ENCODE peak calls at places on chromosomes 6 and 20, in four cellular contexts. B, J, W and I are unnamed samples.

GRCh38 chr6:8245736-8246135 is 143.4 kb upstream of the EEF1E1 start:
- DNase-seq in J (no peak), B (no peak), W (no peak), I (no peak)

GRCh38 chr6:24891004-24891403 is 44.8 kb downstream of the RIPOR2 start:
- DNase-seq in W (no peak), B (no peak), J (no peak), I (no peak)

GRCh38 chr20:47489448-47489872 is 12.2 kb upstream of the NCOA3 start:
- DNase-seq in B (peak; percentile 67), W (no peak), J (no peak), I (no peak)

GRCh38 chr6:10316327-10316726 is 98.5 kb downstream of the TFAP2A start:
- DNase-seq in B (no peak), W (no peak), J (no peak), I (peak; percentile 21)

GRCh38 chr20:19440660-19441527 is 228.5 kb downstream of the SLC24A3 start:
- DNase-seq in J (no peak), W (no peak), B (no peak), I (no peak)

GRCh38 chr6:18741741-18742140 is 354.6 kb downstream of the RNF144B start:
- DNase-seq in B (no peak), J (no peak), W (no peak), I (no peak)

GRCh38 chr6:27297857-27298730 is 14.0 kb downstream of the POM121L2 start:
- DNase-seq in B (no peak), W (peak; percentile 86), J (peak; percentile 66), I (peak; percentile 57)

GRCh38 chr6:158853072-158853871 is 34.1 kb upstream of the EZR start:
- DNase-seq in J (peak; percentile 99), W (peak; percentile 91), B (peak; percentile 70), I (peak; percentile 85)

GRCh38 chr20:46992640-46993035 is 98.0 kb downstream of the EYA2 start:
- DNase-seq in B (no peak), W (no peak), J (no peak), I (no peak)

GRCh38 chr20:38804682-38805501 is 605 bp upstream of the PPP1R16B start:
- DNase-seq in W (peak; percentile 21), B (no peak), J (no peak), I (no peak)

GRCh38 chr6:4672772-4673171 is 103.4 kb upstream of the CDYL start:
- DNase-seq in J (no peak), W (peak; percentile 34), B (peak; percentile 11), I (no peak)

GRCh38 chr6:46219661-46220060 is 48.9 kb upstream of the ENPP5 start:
- DNase-seq in B (no peak), J (no peak), W (no peak), I (no peak)

GRCh38 chr6:2959909-2960719 is 11.3 kb downstream of the SERPINB6 start:
- DNase-seq in B (no peak), W (peak; percentile 81), J (peak; percentile 71), I (peak; percentile 82)

GRCh38 chr6:21396313-21396712 is 197.2 kb upstream of the SOX4 start:
- DNase-seq in J (peak; percentile 47), B (no peak), W (peak; percentile 66), I (peak; percentile 74)

GRCh38 chr6:47031656-47032055 is 10.5 kb downstream of the ADGRF1 start:
- DNase-seq in B (no peak), W (no peak), J (no peak), I (no peak)

GRCh38 chr6:7540595-7540994 is 876 bp upstream of the DSP start:
- DNase-seq in J (no peak), B (no peak), W (peak; percentile 41), I (no peak)

GRCh38 chr6:14748679-14749078 is 497.2 kb upstream of the JARID2 start:
- DNase-seq in J (no peak), W (no peak), B (no peak), I (peak; percentile 40)